ENCODE peak calls at places on chromosomes 13 and 19, in five cellular contexts. O is stimulated activated CD8-positive, alpha-beta memory T cell treated with anti-CD3 and anti-CD28 coated beads, Interleukin-4, amount 100 ng/mL, for 4 hours; E is NCI-H774; S is GM23338; C is NCI-H2171. D is an unnamed sample.

GRCh38 chr19:48844472-48844871 is 8.2 kb upstream of the HSD17B14 start:
- DNase-seq in O (no peak), E (no peak), S (peak), C (peak), D (no peak)

GRCh38 chr13:114282143-114282685 is 813 bp downstream of the UPF3A start:
- DNase-seq in O (no peak), E (peak), S (peak), C (no peak), D (peak)

GRCh38 chr13:91406619-91407018 is 8.2 kb downstream of the GPC5 start:
- DNase-seq in O (no peak), E (no peak), S (peak), C (peak), D (peak)

GRCh38 chr19:41554902-41555301 is 21.1 kb upstream of the CEACAM21 start:
- DNase-seq in O (no peak), E (no peak), S (no peak), C (no peak), D (no peak)

GRCh38 chr19:32422435-32422834 is 16.9 kb downstream of the DPY19L3 start:
- DNase-seq in O (no peak), E (no peak), S (no peak), C (no peak), D (no peak)

GRCh38 chr19:40410030-40410389 is 3.2 kb downstream of the PRX start:
- DNase-seq in O (no peak), E (no peak), S (peak), C (no peak), D (no peak)

GRCh38 chr19:46192990-46193650 is 36.4 kb upstream of the IGFL1 start:
- DNase-seq in O (no peak), E (no peak), S (no peak), C (no peak), D (no peak)

GRCh38 chr13:41418027-41418426 is 39.3 kb upstream of the RGCC start:
- DNase-seq in O (no peak), E (no peak), S (no peak), C (no peak), D (no peak)

GRCh38 chr13:19586904-19587634 is 25.7 kb upstream of the TPTE2 start:
- DNase-seq in O (peak), E (no peak), S (peak), C (no peak), D (no peak)

GRCh38 chr19:49793561-49793840 is 19.6 kb downstream of the FUZ start:
- DNase-seq in O (no peak), E (no peak), S (no peak), C (no peak), D (no peak)

GRCh38 chr19:38056646-38057045 is 149.6 kb downstream of the SIPA1L3 start:
- DNase-seq in O (no peak), E (no peak), S (no peak), C (no peak), D (no peak)

GRCh38 chr19:14031719-14032480 is at the start of gene IL27RA:
- DNase-seq in O (peak), E (no peak), S (peak), C (peak), D (peak)

GRCh38 chr13:109974354-109974753 is 188.0 kb upstream of the IRS2 start:
- DNase-seq in O (no peak), E (no peak), S (no peak), C (no peak), D (no peak)

GRCh38 chr19:33552928-33553279 is 31.3 kb upstream of the PEPD start:
- DNase-seq in O (no peak), E (no peak), S (no peak), C (no peak), D (no peak)

GRCh38 chr19:35266149-35266903 is 2.4 kb upstream of the USF2 start:
- DNase-seq in O (no peak), E (no peak), S (no peak), C (no peak), D (no peak)

GRCh38 chr19:15199219-15199651 is 1.6 kb downstream of the NOTCH3 start:
- DNase-seq in O (no peak), E (no peak), S (no peak), C (no peak), D (no peak)

GRCh38 chr19:5445667-5446066 is 9.6 kb upstream of the ZNRF4 start:
- DNase-seq in O (no peak), E (no peak), S (no peak), C (peak), D (no peak)

GRCh38 chr13:41614671-41615519 is 157.5 kb downstream of the RGCC start:
- DNase-seq in O (no peak), E (no peak), S (no peak), C (no peak), D (no peak)

GRCh38 chr19:47094557-47095517 is 18.7 kb downstream of the ZC3H4 start:
- DNase-seq in O (no peak), E (no peak), S (no peak), C (no peak), D (no peak)

GRCh38 chr13:97630725-97631124 is 196.8 kb downstream of the RAP2A start:
- DNase-seq in O (no peak), E (no peak), S (no peak), C (no peak), D (no peak)

GRCh38 chr13:110985570-110985969 is 70.7 kb upstream of the ANKRD10 start:
- DNase-seq in O (no peak), E (no peak), S (no peak), C (no peak), D (no peak)